ENCODE peak calls at places on chromosomes 3 and 15, in seven cellular contexts. C is hippocampal formation; U is Peyer's patch; B is progenitor cell of endocrine pancreas; G is stimulated activated CD4-positive, alpha-beta T cell treated with anti-CD3 and anti-CD28 coated beads, Interleukin-1b, Interleukin-23, amount 100 ng/mL, for 4 hours; W is fibroblast of mammary gland; I is T-cell. P is an unnamed sample.

GRCh38 chr3:188332085-188332484 is 178.1 kb downstream of the LPP start:
- DNase-seq in U (no peak), W (no peak), C (no peak), B (no peak), I (no peak), G (no peak), P (no peak)

GRCh38 chr3:32239638-32240550 is 1.4 kb downstream of the CMTM8 start:
- DNase-seq in W (peak), U (peak), B (peak), I (peak), C (no peak), G (peak), P (peak)

GRCh38 chr3:133999891-134000685 is 29.6 kb downstream of the SLCO2A1 start:
- DNase-seq in I (no peak), C (no peak), B (no peak), W (no peak), G (no peak), U (no peak), P (no peak)

GRCh38 chr3:164094546-164094945 is 983.8 kb downstream of the SI start:
- DNase-seq in W (no peak), U (no peak), G (no peak), B (no peak), I (no peak), C (no peak), P (no peak)

GRCh38 chr3:184384856-184385422 is 5.1 kb downstream of the CHRD start:
- DNase-seq in U (no peak), B (no peak), I (no peak), W (no peak), G (no peak), C (peak), P (no peak)

GRCh38 chr15:63501256-63502089 is 2.9 kb upstream of the USP3 start:
- DNase-seq in C (no peak), W (peak), U (peak), G (no peak), I (no peak), B (no peak), P (peak)

GRCh38 chr3:49653636-49654035 is 20.5 kb upstream of the APEH start:
- DNase-seq in W (no peak), B (no peak), G (no peak), C (no peak), U (no peak), I (no peak), P (no peak)

GRCh38 chr15:60479711-60480110 is 769 bp upstream of the ICE2 start:
- DNase-seq in B (no peak), U (no peak), I (no peak), C (no peak), G (no peak), W (no peak), P (no peak)

GRCh38 chr3:180048108-180048507 is 11.4 kb upstream of the PEX5L start:
- DNase-seq in I (no peak), U (no peak), G (no peak), W (no peak), B (no peak), C (no peak), P (no peak)